ENCODE peak calls at places on chromosomes 3 and 15, in ten cellular contexts. J is HFFc6, C is Calu3, L is heart right ventricle, T is H1, P is MM.1S, O is PC-9, B is cardiac fibroblast, R is A549, X is spleen. E is an unnamed sample.

GRCh38 chr3:155031191-155031590 is 48.9 kb upstream of the MME start:
- DNase-seq in J (no peak), C (no peak), L (no peak), T (no peak), P (peak), O (no peak), B (peak), R (no peak), X (no peak), E (no peak)

GRCh38 chr3:84586427-84586826 is 372.4 kb upstream of the CADM2 start:
- DNase-seq in J (no peak), C (no peak), L (no peak), T (no peak), P (no peak), O (no peak), B (no peak), R (no peak), X (no peak), E (no peak)

GRCh38 chr15:71294636-71295241 is 179.5 kb downstream of the THSD4 start:
- DNase-seq in J (peak), C (peak), L (no peak), T (no peak), P (no peak), O (peak), B (peak), R (peak), X (no peak), E (no peak)

GRCh38 chr3:33624756-33625155 is 93.3 kb downstream of the CLASP2 start:
- DNase-seq in J (no peak), C (no peak), L (no peak), T (no peak), P (no peak), O (no peak), B (peak), R (no peak), X (no peak), E (no peak)

GRCh38 chr15:60086676-60087446 is 82.8 kb downstream of the FOXB1 start:
- DNase-seq in J (no peak), C (no peak), L (no peak), T (no peak), P (no peak), O (no peak), B (no peak), R (no peak), X (no peak), E (no peak)

GRCh38 chr3:150699068-150699635 is 4.6 kb downstream of the ERICH6 start:
- DNase-seq in J (peak), C (peak), L (no peak), T (no peak), P (no peak), O (no peak), B (peak), R (peak), X (no peak), E (no peak)

GRCh38 chr15:63388511-63388910 is 6.9 kb upstream of the CA12 start:
- DNase-seq in J (no peak), C (no peak), L (no peak), T (no peak), P (no peak), O (no peak), B (no peak), R (no peak), X (no peak), E (no peak)

GRCh38 chr3:125083776-125084175 is 28.0 kb upstream of the HEG1 start:
- DNase-seq in J (peak), C (no peak), L (no peak), T (no peak), P (no peak), O (no peak), B (no peak), R (peak), X (no peak), E (no peak)

GRCh38 chr3:31092748-31093607 is 198.5 kb upstream of the GADL1 start:
- DNase-seq in J (no peak), C (no peak), L (peak), T (no peak), P (no peak), O (peak), B (peak), R (no peak), X (no peak), E (no peak)

GRCh38 chr3:52934626-52935530 is 37.5 kb upstream of the STIMATE start:
- DNase-seq in J (peak), C (peak), L (peak), T (peak), P (peak), O (peak), B (peak), R (peak), X (no peak), E (peak)

GRCh38 chr3:174072675-174073074 is 675.1 kb downstream of the NLGN1 start:
- DNase-seq in J (no peak), C (peak), L (no peak), T (no peak), P (no peak), O (no peak), B (no peak), R (no peak), X (no peak), E (no peak)

GRCh38 chr3:113912551-113913246 is 35.1 kb upstream of the ZDHHC23 start:
- DNase-seq in J (peak), C (peak), L (no peak), T (no peak), P (peak), O (peak), B (peak), R (peak), X (no peak), E (peak)

GRCh38 chr15:75198560-75199346 is 2.9 kb upstream of the C15orf39 start:
- DNase-seq in J (peak), C (no peak), L (no peak), T (no peak), P (peak), O (peak), B (peak), R (peak), X (no peak), E (peak)

GRCh38 chr15:58401276-58401675 is 30.5 kb upstream of the LIPC start:
- DNase-seq in J (no peak), C (no peak), L (no peak), T (no peak), P (no peak), O (no peak), B (no peak), R (no peak), X (no peak), E (no peak)

GRCh38 chr15:40776537-40777141 is 6.9 kb downstream of the C15orf62 start:
- DNase-seq in J (peak), C (peak), L (no peak), T (no peak), P (peak), O (peak), B (peak), R (no peak), X (peak), E (no peak)

GRCh38 chr3:71930056-71930991 is 145.4 kb upstream of the PROK2 start:
- DNase-seq in J (no peak), C (peak), L (peak), T (no peak), P (no peak), O (no peak), B (peak), R (peak), X (no peak), E (peak)

GRCh38 chr15:48112242-48112641 is 8.5 kb upstream of the SLC24A5 start:
- DNase-seq in J (peak), C (peak), L (no peak), T (peak), P (no peak), O (no peak), B (peak), R (peak), X (no peak), E (no peak)

GRCh38 chr3:58484049-58484721 is 7.7 kb upstream of the KCTD6 start:
- DNase-seq in J (no peak), C (no peak), L (no peak), T (no peak), P (no peak), O (no peak), B (no peak), R (no peak), X (no peak), E (no peak)

GRCh38 chr3:23068016-23068728 is 135.0 kb upstream of the UBE2E2 start:
- DNase-seq in J (no peak), C (no peak), L (no peak), T (peak), P (no peak), O (no peak), B (no peak), R (no peak), X (no peak), E (no peak)

GRCh38 chr3:161893972-161894371 is 397.4 kb downstream of the OTOL1 start:
- DNase-seq in J (peak), C (no peak), L (no peak), T (no peak), P (no peak), O (no peak), B (peak), R (no peak), X (no peak), E (no peak)

GRCh38 chr3:113914646-113915045 is 33.2 kb upstream of the ZDHHC23 start:
- DNase-seq in J (peak), C (no peak), L (no peak), T (no peak), P (no peak), O (no peak), B (peak), R (no peak), X (no peak), E (no peak)

GRCh38 chr15:95295311-95295710 is 1035.2 kb upstream of the NR2F2 start:
- DNase-seq in J (no peak), C (no peak), L (no peak), T (no peak), P (no peak), O (no peak), B (no peak), R (no peak), X (no peak), E (no peak)

GRCh38 chr3:52456169-52456799 is 880 bp downstream of the NISCH start:
- DNase-seq in J (no peak), C (no peak), L (no peak), T (no peak), P (no peak), O (no peak), B (peak), R (no peak), X (peak), E (no peak)

GRCh38 chr3:46646700-46647099 is 34.4 kb downstream of the FAM240A start:
- DNase-seq in J (peak), C (no peak), L (no peak), T (no peak), P (no peak), O (no peak), B (no peak), R (no peak), X (no peak), E (no peak)

GRCh38 chr3:120503727-120504616 is 53.2 kb upstream of the FSTL1 start:
- DNase-seq in J (no peak), C (no peak), L (no peak), T (peak), P (no peak), O (no peak), B (no peak), R (no peak), X (no peak), E (no peak)

GRCh38 chr3:44883999-44884431 is 9.6 kb downstream of the TGM4 start:
- DNase-seq in J (peak), C (peak), L (no peak), T (no peak), P (no peak), O (peak), B (peak), R (peak), X (no peak), E (no peak)

GRCh38 chr3:102037791-102038190 is 188.5 kb downstream of the NFKBIZ start:
- DNase-seq in J (no peak), C (no peak), L (no peak), T (no peak), P (no peak), O (no peak), B (no peak), R (no peak), X (no peak), E (no peak)

GRCh38 chr3:134249935-134250716 is 533 bp downstream of the RYK start:
- DNase-seq in J (peak), C (peak), L (peak), T (no peak), P (peak), O (peak), B (peak), R (peak), X (peak), E (peak)

GRCh38 chr15:73988075-73988969 is 3.8 kb downstream of the STOML1 start:
- DNase-seq in J (no peak), C (peak), L (no peak), T (no peak), P (no peak), O (peak), B (no peak), R (peak), X (no peak), E (peak)

GRCh38 chr3:145678401-145678800 is 482.6 kb downstream of the PLOD2 start:
- DNase-seq in J (no peak), C (no peak), L (no peak), T (no peak), P (no peak), O (no peak), B (peak), R (no peak), X (no peak), E (no peak)

GRCh38 chr3:66386925-66387650 is 113.7 kb downstream of the LRIG1 start:
- DNase-seq in J (no peak), C (no peak), L (no peak), T (no peak), P (no peak), O (no peak), B (no peak), R (no peak), X (no peak), E (peak)

GRCh38 chr15:28913171-28913765 is 27.5 kb downstream of the APBA2 start:
- DNase-seq in J (no peak), C (no peak), L (no peak), T (no peak), P (no peak), O (no peak), B (no peak), R (peak), X (peak), E (no peak)

GRCh38 chr3:186432189-186432588 is 70.2 kb upstream of the DGKG start:
- DNase-seq in J (peak), C (no peak), L (no peak), T (no peak), P (no peak), O (no peak), B (no peak), R (no peak), X (no peak), E (no peak)

GRCh38 chr3:99534951-99535704 is 103.3 kb upstream of the COL8A1 start:
- DNase-seq in J (peak), C (no peak), L (no peak), T (no peak), P (no peak), O (peak), B (peak), R (no peak), X (no peak), E (no peak)

GRCh38 chr3:169218314-169218983 is 445.1 kb downstream of the MECOM start:
- DNase-seq in J (peak), C (peak), L (peak), T (no peak), P (peak), O (peak), B (peak), R (peak), X (no peak), E (no peak)
- TF ChIP-seq CTCF in J (peak), C (peak), L (peak), T (peak), P (peak), O (peak), B (peak), R (no peak), X (peak), E (peak)

GRCh38 chr3:126746395-126747177 is 42.5 kb downstream of the CHCHD6 start:
- DNase-seq in J (peak), C (peak), L (peak), T (no peak), P (no peak), O (peak), B (peak), R (peak), X (no peak), E (no peak)
- TF ChIP-seq CTCF in J (no peak), C (peak), L (no peak), T (no peak), P (no peak), O (no peak), B (peak), R (peak), X (no peak), E (no peak)

DNA sequence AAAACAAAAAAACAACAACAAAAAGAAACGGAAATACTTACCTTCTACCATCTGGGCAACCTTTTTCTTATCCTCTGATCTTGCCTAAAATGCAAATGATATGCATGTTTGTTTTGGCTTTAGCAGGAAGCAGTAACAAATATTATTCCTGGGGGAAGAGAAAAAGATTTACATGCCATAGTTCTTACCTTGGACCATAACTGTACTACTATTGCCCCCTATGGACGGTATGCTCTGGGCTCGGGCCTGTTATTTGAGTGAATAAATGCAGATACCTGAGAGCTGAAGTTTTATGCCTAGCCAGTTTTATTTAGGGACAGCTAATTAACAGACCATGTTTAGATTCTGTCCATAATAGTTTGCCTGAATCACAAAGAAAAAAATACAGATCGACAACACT is 12.6 kb upstream of the STARD5 start:
- DNase-seq in J (peak), C (peak), L (no peak), T (no peak), P (peak), O (no peak), B (peak), R (peak), X (no peak), E (peak)
- TF ChIP-seq CTCF in J (peak), C (peak), L (peak), T (no peak), P (peak), O (no peak), B (peak), R (peak), X (peak), E (peak)

GRCh38 chr3:141305436-141305835 is 62.9 kb upstream of the ZBTB38 start:
- DNase-seq in J (peak), C (peak), L (no peak), T (no peak), P (no peak), O (no peak), B (peak), R (peak), X (no peak), E (no peak)
- TF ChIP-seq CTCF in J (peak), C (peak), L (no peak), T (no peak), P (peak), O (no peak), B (peak), R (no peak), X (no peak), E (no peak)